ENCODE peak calls at places on chromosomes 3 and 15, in six cellular contexts. V, Z, I, A, Y and C are unnamed samples.

GRCh38 chr3:89113887-89114840 is 6.7 kb downstream of the EPHA3 start:
- DNase-seq in Y (peak; percentile 32), I (peak; percentile 60), Z (peak; percentile 40), A (no peak), V (peak; percentile 69), C (peak; percentile 57)

GRCh38 chr3:127822836-127823589 is 698 bp upstream of the MGLL start:
- DNase-seq in I (peak; percentile 86), Z (peak; percentile 35), A (no peak), V (peak; percentile 50), Y (peak; percentile 77), C (peak; percentile 85)

GRCh38 chr3:57974796-57975388 is 33.3 kb upstream of the FLNB start:
- DNase-seq in I (no peak), Z (no peak), Y (no peak), V (peak; percentile 98), A (no peak), C (no peak)

GRCh38 chr15:86327230-86327865 is 247.7 kb downstream of the AGBL1 start:
- DNase-seq in Z (no peak), A (no peak), Y (no peak), I (no peak), V (no peak), C (no peak)

GRCh38 chr3:50237133-50237651 is 1.2 kb downstream of the GNAI2 start:
- DNase-seq in A (no peak), Y (no peak), V (no peak), I (no peak), Z (no peak), C (no peak)

GRCh38 chr15:42324308-42324707 is 35.0 kb upstream of the CAPN3 start:
- DNase-seq in I (no peak), A (no peak), V (no peak), Y (no peak), Z (no peak), C (no peak)

GRCh38 chr3:161347726-161348125 is 23.6 kb downstream of the SPTSSB start:
- DNase-seq in I (no peak), Y (no peak), A (no peak), Z (no peak), V (no peak), C (no peak)

GRCh38 chr15:60652245-60652644 is 173.3 kb upstream of the ICE2 start:
- DNase-seq in Z (no peak), Y (no peak), A (no peak), I (no peak), V (no peak), C (no peak)

GRCh38 chr3:168991813-168992212 is 671.7 kb downstream of the MECOM start:
- DNase-seq in A (no peak), Z (no peak), Y (no peak), I (no peak), V (no peak), C (no peak)

GRCh38 chr15:95556225-95556624 is 774.3 kb upstream of the NR2F2 start:
- DNase-seq in Z (no peak), I (no peak), A (no peak), V (no peak), Y (no peak), C (no peak)

GRCh38 chr15:23645379-23646164 is 2.1 kb downstream of the MAGEL2 start:
- DNase-seq in I (no peak), A (no peak), Y (no peak), Z (no peak), V (no peak), C (no peak)

GRCh38 chr15:60592386-60593339 is 113.7 kb upstream of the ICE2 start:
- DNase-seq in Z (peak; percentile 55), V (peak; percentile 40), Y (peak; percentile 88), A (peak; percentile 79), I (peak; percentile 83), C (peak; percentile 96)

GRCh38 chr3:16516695-16517481 is 3.4 kb upstream of the RFTN1 start:
- DNase-seq in Z (no peak), V (peak; percentile 38), Y (no peak), I (no peak), A (no peak), C (no peak)
- TF ChIP-seq CTCF in Z (peak; percentile 23), V (peak; percentile 49), Y (peak; percentile 31), I (peak; percentile 10), A (no peak), C (peak; percentile 53)

DNA sequence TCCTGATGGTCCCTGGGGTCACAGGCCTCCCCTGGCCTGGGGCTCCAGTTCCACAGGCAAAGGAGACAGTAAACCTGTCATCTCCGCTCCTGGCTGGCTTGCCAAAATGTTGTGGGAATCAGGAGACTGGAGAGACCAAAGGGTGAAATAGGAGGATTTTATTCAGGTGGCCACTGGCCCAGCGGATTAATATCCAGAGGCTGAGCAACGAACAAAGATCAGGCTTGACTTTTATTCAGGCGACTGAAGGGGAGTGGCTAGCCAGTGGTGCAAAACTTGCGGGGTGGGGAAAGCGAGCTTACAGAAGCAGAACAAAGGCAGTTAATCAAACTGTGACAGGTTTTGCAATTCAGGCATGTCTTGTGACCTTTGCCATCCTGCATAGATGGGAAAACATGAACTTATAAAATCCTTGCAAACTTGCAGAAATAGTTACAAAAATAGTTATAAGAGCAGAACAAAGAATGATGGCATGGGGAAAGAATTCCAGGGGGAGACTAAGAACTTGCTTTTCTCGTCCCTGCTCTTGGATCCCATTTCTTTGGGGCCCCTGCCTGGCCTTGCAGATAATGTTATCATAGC is 19.8 kb upstream of the ACAD9 start:
- DNase-seq in V (peak; percentile 38), Z (no peak), Y (no peak), A (no peak), I (no peak), C (no peak)
- H3K9me3 ChIP-seq in V (peaks cover 47% of the 10 kb centered on the region), Z (peaks cover 9% of the 10 kb centered on the region), Y (peaks cover 12% of the 10 kb centered on the region), A (peaks cover 20% of the 10 kb centered on the region), I (peaks cover 31% of the 10 kb centered on the region), C (no peaks in the 10 kb centered on the region)

DNA sequence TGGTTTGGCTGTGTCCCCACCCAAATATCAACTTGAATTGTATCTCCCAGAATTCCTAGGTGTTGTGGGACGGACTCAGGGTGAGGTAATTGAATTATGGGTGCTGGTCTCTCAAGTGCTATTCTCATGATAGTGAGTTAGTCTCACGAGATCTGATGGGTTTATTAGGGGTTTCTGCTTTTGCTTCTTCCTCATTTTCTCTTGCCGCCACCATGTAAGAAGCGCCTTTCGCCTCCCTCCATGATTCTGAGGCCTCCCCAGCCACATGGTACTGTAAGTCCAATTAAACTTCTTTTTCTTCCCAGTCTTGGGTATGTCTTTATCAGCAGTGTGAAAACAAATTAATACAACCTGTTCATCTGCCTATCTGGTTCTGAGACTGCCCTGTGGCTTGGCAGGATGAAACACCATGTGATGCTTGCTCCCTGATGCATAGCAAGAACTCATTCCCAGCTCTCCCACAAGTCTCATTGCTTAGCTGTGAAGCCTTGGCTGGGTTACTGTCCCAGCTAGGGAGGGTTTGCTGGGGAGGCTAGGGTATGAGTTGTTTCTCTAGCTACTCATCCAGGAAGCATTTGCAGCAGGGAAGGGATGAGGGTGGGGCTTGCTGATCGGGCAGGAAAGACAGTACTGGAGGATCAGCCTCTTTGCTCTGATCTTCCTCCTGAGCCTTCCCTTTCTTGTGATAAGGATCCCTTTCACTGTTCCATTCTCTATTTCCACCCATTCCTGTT is 3.7 kb upstream of the SQOR start:
- DNase-seq in I (no peak), Z (no peak), A (no peak), V (peak; percentile 48), Y (no peak), C (no peak)
- H3K4me3 ChIP-seq in I (no peak overlapping the region), Z (no peak overlapping the region), A (no peak overlapping the region), V (no peak overlapping the region), Y (no peak overlapping the region), C (no peak overlapping the region)

DNA sequence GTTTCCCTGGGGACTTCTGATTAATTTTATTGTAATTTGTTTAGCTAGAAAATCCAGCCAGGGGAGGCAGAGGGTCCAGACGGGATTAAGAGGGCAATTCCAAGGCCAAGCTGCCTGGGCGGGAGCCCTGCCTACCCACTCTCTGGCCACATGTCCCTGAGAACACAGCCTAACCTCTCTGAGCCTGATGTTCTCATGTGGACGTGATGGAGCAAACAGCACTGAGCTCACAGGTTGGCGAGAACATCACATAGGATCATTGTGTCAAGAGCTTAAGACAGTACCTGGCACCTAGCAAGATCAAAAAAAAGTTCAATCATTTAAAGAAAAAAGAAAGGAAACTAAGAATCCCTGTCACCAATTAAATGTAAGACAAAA is 1.0 kb downstream of the LRRC2 start:
- DNase-seq in A (no peak), Y (no peak), I (no peak), V (no peak), Z (no peak), C (no peak)
- TF ChIP-seq CTCF in A (no peak), Y (no peak), I (no peak), V (no peak), Z (no peak), C (no peak)

GRCh38 chr3:7881946-7882345 is 619.7 kb upstream of the LMCD1 start:
- DNase-seq in Y (no peak), Z (no peak), A (no peak), I (no peak), V (no peak), C (no peak)
- H3K9me3 ChIP-seq in Y (no peaks in the 10 kb centered on the region), Z (no peaks in the 10 kb centered on the region), A (no peaks in the 10 kb centered on the region), I (no peaks in the 10 kb centered on the region), V (no peaks in the 10 kb centered on the region), C (no peaks in the 10 kb centered on the region)